ENCODE peak calls at places on chromosomes 4 and X, in nine cellular contexts. S is hepatocyte; C is heart right ventricle; I is effector memory CD4-positive, alpha-beta T cell; X is endothelial cell of umbilical vein; G is IMR-90; W is tibial nerve; D is pancreas; T is A549. B is an unnamed sample.

GRCh38 chr4:159273126-159273438 is 170.2 kb downstream of the RAPGEF2 start:
- DNase-seq in W (no peak), G (no peak), D (no peak), T (no peak), S (no peak), I (no peak), X (peak), C (no peak), B (peak)

GRCh38 chr4:14000091-14000814 is 372.7 kb upstream of the BOD1L1 start:
- DNase-seq in I (no peak), T (no peak), X (no peak), D (no peak), W (no peak), C (no peak), G (peak), S (no peak), B (no peak)

GRCh38 chr4:168453146-168453545 is 27.1 kb downstream of the DDX60L start:
- DNase-seq in W (no peak), G (no peak), C (no peak), D (no peak), S (no peak), T (no peak), X (no peak), I (no peak), B (no peak)

GRCh38 chrX:71466979-71467523 is 65.9 kb upstream of the OGT start:
- DNase-seq in D (no peak), C (no peak), S (no peak), T (no peak), X (no peak), I (no peak), W (no peak), G (no peak), B (no peak)

GRCh38 chrX:39261446-39262147 is 460.3 kb downstream of the MID1IP1 start:
- DNase-seq in D (no peak), I (no peak), C (no peak), X (peak), T (peak), G (no peak), W (no peak), S (peak), B (peak)

GRCh38 chrX:70525733-70526132 is 81.1 kb downstream of the DLG3 start:
- DNase-seq in D (peak), X (no peak), C (no peak), S (peak), T (peak), W (no peak), G (no peak), I (no peak), B (no peak)

GRCh38 chr4:140799686-140800225 is 43.6 kb upstream of the TBC1D9 start:
- DNase-seq in S (no peak), I (no peak), C (no peak), D (no peak), W (no peak), T (no peak), G (no peak), X (no peak), B (no peak)

GRCh38 chrX:65488496-65488895 is 46.1 kb downstream of the LAS1L start:
- DNase-seq in T (no peak), I (no peak), X (no peak), C (no peak), S (no peak), G (peak), D (no peak), W (no peak), B (no peak)

GRCh38 chr4:34676390-34676789 is 1567.9 kb downstream of the ARAP2 start:
- DNase-seq in T (peak), S (no peak), W (no peak), D (no peak), I (no peak), X (no peak), G (no peak), C (no peak), B (no peak)

GRCh38 chr4:5874811-5875465 is 17.9 kb downstream of the CRMP1 start:
- DNase-seq in C (no peak), W (no peak), X (no peak), T (no peak), D (no peak), G (peak), I (no peak), S (no peak), B (no peak)

GRCh38 chr4:83219344-83219990 is 65.1 kb downstream of the COQ2 start:
- DNase-seq in X (peak), G (no peak), I (no peak), C (no peak), W (no peak), T (no peak), S (no peak), D (no peak), B (peak)

GRCh38 chrX:39293203-39293602 is 491.9 kb downstream of the MID1IP1 start:
- DNase-seq in I (no peak), T (no peak), S (no peak), X (no peak), W (no peak), G (no peak), C (no peak), D (no peak), B (no peak)

GRCh38 chr4:6221851-6222760 is 21.8 kb upstream of the JAKMIP1 start:
- DNase-seq in W (no peak), S (peak), I (no peak), G (no peak), X (no peak), D (peak), C (peak), T (no peak), B (peak)

GRCh38 chr4:13654158-13654797 is 26.8 kb upstream of the BOD1L1 start:
- DNase-seq in G (peak), T (peak), W (peak), C (peak), X (peak), D (peak), S (peak), I (peak), B (peak)

GRCh38 chrX:150663061-150663460 is 30.1 kb upstream of the MTMR1 start:
- DNase-seq in C (no peak), D (no peak), G (no peak), I (no peak), S (no peak), W (no peak), X (no peak), T (no peak), B (no peak)

GRCh38 chr4:123452585-123452984 is 56.0 kb downstream of the SPRY1 start:
- DNase-seq in D (no peak), X (peak), S (peak), I (no peak), G (peak), W (peak), T (peak), C (no peak), B (no peak)

GRCh38 chr4:173498771-173499170 is 31.3 kb downstream of the HAND2 start:
- DNase-seq in X (no peak), S (no peak), C (no peak), W (no peak), T (no peak), D (no peak), G (no peak), I (no peak), B (no peak)

GRCh38 chrX:150482537-150483217 is 85.7 kb upstream of the MTM1 start:
- DNase-seq in C (no peak), G (peak), I (no peak), X (peak), S (peak), T (peak), W (no peak), D (no peak), B (no peak)

GRCh38 chrX:11533211-11533651 is 132.5 kb downstream of the ARHGAP6 start:
- DNase-seq in T (peak), W (no peak), X (peak), C (no peak), G (peak), D (no peak), I (no peak), S (peak), B (peak)

GRCh38 chr4:11427201-11427996 is 1.3 kb downstream of the HS3ST1 start:
- DNase-seq in S (peak), T (no peak), D (no peak), G (no peak), C (peak), X (no peak), I (no peak), W (no peak), B (no peak)

GRCh38 chr4:11426716-11427115 is 2.0 kb downstream of the HS3ST1 start:
- DNase-seq in X (no peak), T (no peak), W (no peak), I (no peak), D (no peak), C (no peak), G (no peak), S (no peak), B (no peak)

GRCh38 chr4:11429646-11430045 is 952 bp upstream of the HS3ST1 start:
- DNase-seq in X (no peak), I (no peak), S (no peak), T (no peak), W (no peak), D (no peak), G (no peak), C (no peak), B (peak)

GRCh38 chr4:11428161-11428700 is 463 bp downstream of the HS3ST1 start:
- DNase-seq in S (no peak), C (no peak), W (no peak), I (no peak), X (no peak), T (no peak), D (no peak), G (no peak), B (peak)

DNA sequence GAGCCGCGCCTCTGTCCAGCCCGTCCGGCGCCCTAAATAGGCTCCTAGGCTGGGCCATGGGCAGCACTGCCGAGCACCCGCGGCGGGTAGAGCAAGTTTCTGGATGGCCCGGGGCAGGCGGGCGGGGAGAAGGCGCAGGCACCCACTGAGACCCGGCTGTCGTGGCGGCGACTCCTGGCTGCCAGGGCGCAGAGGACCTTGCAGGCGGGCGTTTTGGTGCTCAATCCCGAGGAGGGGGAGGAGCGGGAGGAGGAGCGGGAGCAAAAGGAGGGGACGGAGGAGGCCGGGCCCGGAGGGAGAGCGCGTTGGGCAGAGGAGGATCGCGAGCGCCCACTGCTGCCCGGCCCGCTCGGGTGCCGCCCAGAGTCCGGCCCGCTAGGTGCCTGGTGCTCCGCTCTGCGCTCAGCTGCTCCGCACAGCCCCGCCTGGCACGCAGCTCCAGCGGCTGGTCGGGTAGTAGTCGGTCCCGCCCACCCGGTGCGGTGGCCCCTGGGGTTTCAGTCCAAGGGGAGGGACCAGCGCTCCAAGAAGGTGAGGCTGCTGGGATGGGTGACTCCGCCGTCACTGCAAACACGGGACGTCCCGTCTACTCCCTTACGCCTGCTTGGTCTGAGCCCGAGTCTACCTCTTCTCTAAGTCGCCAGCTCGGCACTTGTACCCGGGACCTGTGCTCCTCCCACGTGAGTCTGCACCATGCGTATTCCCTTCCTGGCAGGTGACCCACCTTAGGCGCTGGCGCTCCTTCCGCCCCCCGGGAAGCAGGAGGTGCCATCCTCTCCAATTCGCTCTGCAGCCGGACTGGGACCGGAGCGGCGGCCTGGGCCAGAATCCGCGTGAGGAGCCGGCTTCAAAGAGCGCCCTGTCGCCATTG is at the start of gene HS3ST1:
- DNase-seq in I (peak), T (peak), S (peak), W (peak), D (peak), G (peak), C (peak), X (peak), B (peak)
- H3K4me3 ChIP-seq in I (peak), T (peak), S (peak), W (peak), D (peak), G (peak), C (peak), X (peak), B (peak)

DNA sequence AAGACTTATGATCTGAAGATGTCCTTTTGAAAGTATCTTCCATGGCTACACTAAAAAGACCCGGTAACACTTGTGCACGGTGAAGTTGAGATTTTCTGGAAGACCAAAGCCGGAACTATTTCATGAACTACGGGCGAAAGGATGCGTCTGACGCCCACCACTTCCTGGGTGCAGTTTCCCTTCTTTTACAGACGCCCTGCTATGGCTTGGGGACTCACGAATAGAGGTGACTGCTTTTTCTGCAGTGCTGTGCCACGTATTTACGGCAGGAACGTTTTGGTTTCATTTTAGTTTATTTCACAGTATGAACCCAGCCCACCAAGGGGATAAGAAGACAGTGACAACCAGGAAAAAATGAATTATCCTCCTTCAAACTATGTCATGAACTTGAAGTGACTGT is 180.4 kb downstream of the AFAP1 start:
- DNase-seq in T (no peak), W (no peak), D (peak), S (no peak), C (no peak), X (no peak), G (no peak), I (peak), B (peak)
- H3K27ac ChIP-seq in T (no peak), W (no peak), D (no peak), S (no peak), C (no peak), X (no peak), G (no peak), I (peak), B (no peak)

DNA sequence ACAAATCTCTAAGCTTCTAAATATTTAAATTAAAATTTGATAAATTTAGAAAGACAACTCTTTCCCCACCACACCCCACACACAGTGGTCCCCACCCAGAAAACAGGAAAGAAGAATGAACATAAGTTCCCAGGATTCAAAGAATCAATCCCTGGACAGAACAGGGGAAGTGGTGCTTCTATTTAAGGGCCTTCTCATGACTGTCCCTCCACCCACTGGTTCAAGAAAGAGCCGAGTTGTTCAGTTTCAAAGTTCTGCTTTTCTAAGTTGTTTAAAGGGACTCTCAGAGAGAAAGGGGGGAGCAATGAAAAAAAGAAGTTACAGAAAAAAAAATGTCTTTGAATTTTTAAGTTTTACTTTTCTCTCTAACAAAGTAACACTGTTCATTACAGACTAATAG is 195.8 kb downstream of the PDGFC start:
- DNase-seq in W (no peak), S (no peak), X (no peak), T (no peak), D (no peak), I (no peak), C (no peak), G (no peak), B (no peak)
- H3K4me3 ChIP-seq in W (no peak), S (no peak), X (no peak), T (no peak), D (no peak), I (no peak), C (no peak), G (no peak), B (no peak)

GRCh38 chr4:185638093-185638492 is 102.8 kb upstream of the PDLIM3 start:
- DNase-seq in C (no peak), X (no peak), S (no peak), D (no peak), I (no peak), G (no peak), W (no peak), T (no peak), B (no peak)
- H3K27ac ChIP-seq in C (no peak), X (no peak), S (no peak), D (no peak), I (no peak), G (no peak), W (no peak), T (no peak), B (no peak)